ENCODE peak calls at places on chromosome 5, in ten cellular contexts. Y, K, B, P, J, S, F, N, H and D are unnamed samples.

GRCh38 chr5:132788990-132789886 is 12.2 kb upstream of the SEPTIN8 start:
- DNase-seq in P (no peak), F (no peak), N (no peak), Y (no peak), B (no peak), H (no peak), J (no peak), S (no peak), K (no peak), D (no peak)

GRCh38 chr5:9288234-9288633 is 257.6 kb downstream of the SEMA5A start:
- DNase-seq in S (no peak), P (no peak), K (no peak), J (no peak), N (no peak), Y (no peak), B (no peak), F (peak; percentile 10), H (peak; percentile 8), D (no peak)

GRCh38 chr5:168877132-168877895 is 298.1 kb upstream of the PANK3 start:
- DNase-seq in S (no peak), P (no peak), Y (no peak), K (no peak), F (no peak), H (peak; percentile 57), B (no peak), N (no peak), J (no peak), D (peak; percentile 73)

GRCh38 chr5:125470503-125470902 is 724.1 kb upstream of the ZNF608 start:
- DNase-seq in F (no peak), Y (no peak), N (no peak), B (no peak), H (no peak), J (no peak), K (no peak), S (no peak), P (no peak), D (no peak)

GRCh38 chr5:160183075-160183474 is 46.2 kb upstream of the FABP6 start:
- DNase-seq in H (no peak), P (no peak), S (no peak), B (no peak), J (peak; percentile 44), F (peak; percentile 66), K (no peak), N (peak; percentile 62), Y (no peak), D (no peak)

GRCh38 chr5:173911623-173912022 is 23.5 kb downstream of the CPEB4 start:
- DNase-seq in Y (no peak), F (no peak), P (no peak), N (no peak), B (no peak), H (no peak), S (no peak), J (no peak), K (no peak), D (no peak)

GRCh38 chr5:34542818-34543217 is 113.3 kb upstream of the RAI14 start:
- DNase-seq in N (no peak), B (no peak), H (no peak), J (no peak), P (no peak), Y (no peak), F (no peak), K (no peak), S (no peak), D (no peak)

GRCh38 chr5:61001647-61002046 is 56.6 kb downstream of the NDUFAF2 start:
- DNase-seq in Y (no peak), J (no peak), K (no peak), B (no peak), P (no peak), S (no peak), N (no peak), H (no peak), F (no peak), D (no peak)

GRCh38 chr5:150778517-150779396 is at the start of gene SMIM3:
- DNase-seq in B (peak; percentile 94), K (peak; percentile 32), S (no peak), J (peak; percentile 72), H (peak; percentile 93), N (peak; percentile 72), P (peak; percentile 74), F (peak; percentile 86), Y (peak; percentile 84), D (peak; percentile 92)

GRCh38 chr5:67065237-67065636 is 131.4 kb downstream of the CD180 start:
- DNase-seq in Y (no peak), B (no peak), H (peak; percentile 59), J (no peak), F (no peak), K (no peak), N (no peak), S (no peak), P (no peak), D (no peak)

GRCh38 chr5:151155149-151155776 is 2.3 kb downstream of the ANXA6 start:
- DNase-seq in K (peak; percentile 41), N (no peak), P (peak; percentile 80), J (no peak), B (no peak), F (peak; percentile 43), Y (peak; percentile 39), S (no peak), H (no peak), D (no peak)

GRCh38 chr5:95962785-95963184 is 1.1 kb upstream of the ELL2 start:
- DNase-seq in F (no peak), N (no peak), J (no peak), B (no peak), K (no peak), S (no peak), Y (no peak), P (no peak), H (peak; percentile 67), D (peak; percentile 21)

GRCh38 chr5:180600554-180601041 is 9.3 kb upstream of the SCGB3A1 start:
- DNase-seq in N (no peak), Y (no peak), J (no peak), B (peak; percentile 29), F (no peak), P (no peak), S (no peak), K (no peak), H (no peak), D (peak; percentile 1)

GRCh38 chr5:135320718-135321484 is 78.1 kb downstream of the MACROH2A1 start:
- DNase-seq in H (no peak), Y (no peak), P (no peak), K (no peak), S (no peak), B (peak; percentile 50), J (no peak), F (no peak), N (no peak), D (no peak)

GRCh38 chr5:135323701-135324132 is 75.3 kb downstream of the MACROH2A1 start:
- DNase-seq in K (no peak), F (no peak), P (no peak), S (no peak), J (no peak), N (peak; percentile 27), B (peak; percentile 31), Y (no peak), H (no peak), D (no peak)

GRCh38 chr5:135322744-135323143 is 76.3 kb downstream of the MACROH2A1 start:
- DNase-seq in N (no peak), K (no peak), J (no peak), H (no peak), F (no peak), Y (no peak), S (no peak), B (no peak), P (no peak), D (no peak)

GRCh38 chr5:135323227-135323626 is 75.8 kb downstream of the MACROH2A1 start:
- DNase-seq in K (no peak), H (no peak), J (no peak), F (no peak), B (peak; percentile 28), N (no peak), S (no peak), Y (no peak), P (no peak), D (no peak)

GRCh38 chr5:135322271-135322670 is 76.8 kb downstream of the MACROH2A1 start:
- DNase-seq in Y (no peak), H (no peak), J (no peak), P (no peak), F (no peak), B (peak; percentile 48), S (no peak), K (no peak), N (no peak), D (no peak)
- H3K27ac ChIP-seq in Y (no peak overlapping the region), H (no peak overlapping the region), J (no peak overlapping the region), P (no peak overlapping the region), F (no peak overlapping the region), B (no peak overlapping the region), S (no peak overlapping the region), K (no peak overlapping the region), N (no peak overlapping the region), D (no peak overlapping the region)

GRCh38 chr5:177431317-177432142 is 5.1 kb downstream of the GRK6 start:
- DNase-seq in S (no peak), B (no peak), K (peak; percentile 63), F (no peak), H (no peak), Y (no peak), P (peak; percentile 92), J (no peak), N (no peak), D (no peak)
- H3K27ac ChIP-seq in S (no peak overlapping the region), B (no peak overlapping the region), K (peak overlapping the region; percentile 93), F (no peak overlapping the region), H (no peak overlapping the region), Y (peak overlapping the region; percentile 41), P (peak overlapping the region; percentile 78), J (no peak overlapping the region), N (no peak overlapping the region), D (no peak overlapping the region)

GRCh38 chr5:164360589-164360988 is 855.2 kb downstream of the MAT2B start:
- DNase-seq in H (no peak), Y (no peak), N (no peak), J (no peak), F (peak; percentile 14), P (no peak), B (no peak), K (no peak), S (no peak), D (no peak)

GRCh38 chr5:164358531-164359259 is 853.3 kb downstream of the MAT2B start:
- DNase-seq in B (no peak), H (no peak), J (no peak), N (no peak), Y (no peak), S (no peak), P (no peak), F (peak; percentile 31), K (no peak), D (no peak)

GRCh38 chr5:164362021-164362420 is 856.6 kb downstream of the MAT2B start:
- DNase-seq in N (no peak), J (no peak), S (no peak), H (peak; percentile 75), K (no peak), Y (no peak), F (no peak), P (no peak), B (no peak), D (no peak)

GRCh38 chr5:164359260-164359930 is 854.0 kb downstream of the MAT2B start:
- DNase-seq in H (no peak), F (no peak), K (no peak), N (no peak), B (no peak), P (no peak), J (no peak), Y (no peak), S (no peak), D (no peak)

GRCh38 chr5:164359931-164360290 is 854.5 kb downstream of the MAT2B start:
- DNase-seq in N (no peak), P (no peak), J (no peak), H (no peak), Y (no peak), K (no peak), F (no peak), B (no peak), S (no peak), D (no peak)
- H3K27ac ChIP-seq in N (no peak overlapping the region), P (no peak overlapping the region), J (no peak overlapping the region), H (no peak overlapping the region), Y (no peak overlapping the region), K (peak overlapping the region; percentile 76), F (no peak overlapping the region), B (no peak overlapping the region), S (no peak overlapping the region), D (no peak overlapping the region)

GRCh38 chr5:141533897-141534296 is 45.0 kb downstream of the PCDHGC5 start:
- DNase-seq in B (no peak), F (no peak), N (no peak), H (no peak), P (no peak), Y (no peak), K (no peak), J (no peak), S (no peak), D (no peak)
- H3K27ac ChIP-seq in B (no peak overlapping the region), F (no peak overlapping the region), N (no peak overlapping the region), H (no peak overlapping the region), P (no peak overlapping the region), Y (no peak overlapping the region), K (no peak overlapping the region), J (no peak overlapping the region), S (no peak overlapping the region), D (no peak overlapping the region)